ENCODE peak calls at places on chromosomes 6 and 20, in four cellular contexts. K, T, Y and F are unnamed samples.

GRCh38 chr20:33663161-33664084 is 1.3 kb downstream of the C20orf144 start:
- DNase-seq in Y (peak), K (peak), T (peak), F (peak)

GRCh38 chr6:24926639-24927038 is 9.1 kb downstream of the RIPOR2 start:
- DNase-seq in K (no peak), Y (no peak), T (no peak), F (no peak)

GRCh38 chr6:151948007-151948745 is 140.7 kb downstream of the ESR1 start:
- DNase-seq in K (no peak), Y (no peak), T (peak), F (no peak)

GRCh38 chr6:7991992-7992815 is 72.0 kb downstream of the BLOC1S5 start:
- DNase-seq in T (peak), K (peak), Y (no peak), F (peak)

GRCh38 chr6:117288083-117288715 is 22.8 kb downstream of the VGLL2 start:
- DNase-seq in K (no peak), T (no peak), Y (no peak), F (no peak)

GRCh38 chr6:100166991-100167390 is 173.0 kb upstream of the MCHR2 start:
- DNase-seq in T (no peak), Y (no peak), K (no peak), F (no peak)

GRCh38 chr6:99350573-99350972 is 1.1 kb upstream of the FAXC start:
- DNase-seq in Y (peak), K (no peak), T (peak), F (no peak)

GRCh38 chr6:30463651-30464618 is 25.4 kb upstream of the HLA-E start:
- DNase-seq in Y (no peak), T (no peak), K (peak), F (no peak)

GRCh38 chr6:29748391-29749352 is 25.4 kb downstream of the HLA-F start:
- DNase-seq in Y (peak), K (peak), T (peak), F (peak)

DNA sequence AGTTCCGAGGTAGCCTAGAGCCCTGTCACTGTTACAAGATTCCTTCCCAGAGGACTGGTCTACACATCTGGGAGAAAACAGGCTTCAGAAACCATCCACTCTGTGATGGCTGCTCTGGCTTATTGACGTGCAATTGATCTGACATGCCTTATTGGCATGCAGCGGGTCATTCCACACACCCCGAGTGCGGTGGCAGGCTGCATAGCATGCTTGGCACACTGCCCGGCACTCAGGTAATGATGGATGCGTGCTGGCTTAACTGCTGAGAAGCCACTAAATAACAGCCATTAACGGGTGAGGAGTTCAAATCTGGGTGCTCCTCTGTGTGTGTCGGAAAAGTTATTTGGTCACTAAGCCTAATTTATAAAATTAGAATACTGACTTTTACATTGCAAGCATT is 67.9 kb upstream of the CDH4 start:
- DNase-seq in Y (no peak), K (no peak), T (no peak), F (peak)
- H2BK120ac ChIP-seq in Y (no peak), K (peak), T (no peak), F (no peak)

DNA sequence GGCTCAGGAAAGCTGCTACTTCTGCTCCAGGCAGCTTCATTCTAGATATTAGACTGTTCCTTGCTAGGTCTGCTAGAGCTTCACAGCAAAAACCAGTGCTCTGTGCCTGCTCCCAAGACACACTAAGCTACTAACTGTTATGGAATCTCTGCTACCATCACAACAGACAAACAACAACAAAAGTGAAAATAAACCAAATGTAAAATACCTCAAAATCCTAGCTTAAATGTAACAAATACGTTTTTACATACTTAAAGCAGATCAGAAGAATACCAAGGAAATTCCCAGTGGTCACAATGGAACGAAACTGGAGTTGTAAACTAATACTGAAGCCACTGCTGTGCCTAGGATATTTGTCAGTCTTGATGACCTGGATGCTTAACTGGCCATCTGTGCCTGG is 84.6 kb upstream of the EZR start:
- DNase-seq in T (no peak), Y (no peak), K (no peak), F (peak)
- H2BK120ac ChIP-seq in T (no peak), Y (no peak), K (no peak), F (no peak)

GRCh38 chr20:31862506-31862905 is 7.8 kb downstream of the DUSP15 start:
- DNase-seq in K (no peak), T (no peak), Y (peak), F (no peak)
- H2BK120ac ChIP-seq in K (no peak), T (no peak), Y (no peak), F (no peak)

DNA sequence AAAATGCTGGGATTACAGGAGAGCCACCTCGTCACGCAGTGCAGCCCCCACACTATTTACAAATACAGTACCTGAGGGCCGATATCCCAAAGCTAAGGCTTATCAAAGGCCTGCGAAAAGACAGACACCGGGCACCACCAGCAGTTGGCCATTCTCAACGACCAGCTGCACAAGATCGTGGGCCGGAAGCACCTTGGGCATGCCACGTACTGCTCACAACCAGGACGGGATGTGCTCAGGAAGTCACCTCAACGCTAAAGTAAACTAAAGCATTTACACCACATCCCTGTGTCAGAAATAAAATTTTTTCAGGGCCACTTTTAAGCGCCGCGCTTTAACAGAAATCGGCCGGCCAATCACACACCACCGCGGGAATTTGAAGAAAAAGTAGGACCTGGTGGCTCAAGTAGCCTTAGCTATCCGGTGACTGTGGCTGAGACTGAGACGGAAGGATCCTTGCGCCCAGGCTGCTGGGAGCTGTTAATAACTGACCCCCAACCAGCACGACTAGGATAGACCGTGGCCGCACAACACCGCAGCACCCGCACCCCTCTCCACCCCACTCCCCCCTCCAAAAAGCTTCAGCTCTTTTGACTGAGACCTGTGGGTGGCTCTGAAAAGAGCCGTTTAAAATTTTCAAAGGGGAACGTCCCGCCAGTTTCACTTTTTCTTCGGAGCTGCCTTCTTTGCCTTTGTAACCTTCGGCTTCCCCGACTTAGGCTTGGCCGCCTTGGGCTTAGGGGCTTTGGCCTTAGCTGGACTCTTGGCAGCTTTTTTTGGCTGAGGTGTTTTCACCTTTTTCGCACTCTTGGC is 131.2 kb upstream of the BTN3A2 start:
- DNase-seq in T (peak), K (peak), Y (peak), F (peak)
- H2BK120ac ChIP-seq in T (peak), K (peak), Y (no peak), F (peak)

DNA sequence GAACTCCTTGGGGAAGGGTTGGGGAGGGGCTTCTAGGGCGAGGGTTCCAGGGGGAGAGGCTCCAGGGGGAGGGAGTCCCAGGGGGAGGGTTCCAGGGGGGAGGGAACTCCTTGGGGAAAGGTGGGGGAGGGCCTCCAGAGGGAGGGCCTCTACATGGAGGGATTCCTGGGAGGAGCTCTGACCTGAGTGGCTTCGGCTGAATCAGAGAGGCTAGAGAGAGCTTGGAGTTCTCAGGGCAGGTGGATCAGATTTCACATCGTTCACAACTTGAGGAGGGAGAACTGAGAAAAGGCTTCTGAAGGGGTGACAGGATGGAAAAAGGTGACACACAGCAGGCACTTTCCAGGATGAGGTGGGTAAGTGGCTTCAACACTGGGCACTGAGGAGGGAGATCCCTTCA is 49.1 kb downstream of the DAAM2 start:
- DNase-seq in Y (peak), K (peak), T (peak), F (no peak)
- H2BK120ac ChIP-seq in Y (no peak), K (no peak), T (no peak), F (no peak)

GRCh38 chr20:1973921-1974440 is 19.9 kb downstream of the PDYN start:
- DNase-seq in K (no peak), Y (no peak), T (no peak), F (no peak)

GRCh38 chr20:1982666-1983065 is 11.2 kb downstream of the PDYN start:
- DNase-seq in T (no peak), K (no peak), Y (no peak), F (no peak)

GRCh38 chr20:1983311-1983710 is 10.5 kb downstream of the PDYN start:
- DNase-seq in Y (no peak), K (no peak), T (no peak), F (no peak)

GRCh38 chr20:1975251-1975650 is 18.6 kb downstream of the PDYN start:
- DNase-seq in K (no peak), T (no peak), Y (no peak), F (no peak)

GRCh38 chr20:1979116-1979778 is 14.6 kb downstream of the PDYN start:
- DNase-seq in T (no peak), Y (no peak), K (no peak), F (no peak)
- H2BK120ac ChIP-seq in T (no peak), Y (no peak), K (no peak), F (no peak)

GRCh38 chr6:57024775-57025174 is 21.7 kb upstream of the KIAA1586 start:
- DNase-seq in K (no peak), T (no peak), Y (no peak), F (no peak)
- H2BK120ac ChIP-seq in K (no peak), T (no peak), Y (no peak), F (no peak)

GRCh38 chr20:1469306-1469905 is 2.8 kb upstream of the NSFL1C start:
- DNase-seq in Y (no peak), T (no peak), K (no peak), F (no peak)
- H2BK120ac ChIP-seq in Y (no peak), T (no peak), K (no peak), F (no peak)

GRCh38 chr6:125748534-125749111 is 809 bp upstream of the HEY2 start:
- DNase-seq in Y (no peak), K (peak), T (peak), F (peak)

GRCh38 chr6:125750692-125751333 is 1.4 kb downstream of the HEY2 start:
- DNase-seq in K (no peak), Y (no peak), T (no peak), F (no peak)

GRCh38 chr6:125747589-125748533 is 1.6 kb upstream of the HEY2 start:
- DNase-seq in T (peak), K (no peak), Y (peak), F (peak)

GRCh38 chr6:125749864-125750691 is 646 bp downstream of the HEY2 start:
- DNase-seq in T (peak), K (no peak), Y (no peak), F (no peak)

GRCh38 chr6:125749112-125749863 is at the start of gene HEY2:
- DNase-seq in T (peak), K (peak), Y (peak), F (peak)
- H2BK120ac ChIP-seq in T (no peak), K (no peak), Y (no peak), F (peak)

GRCh38 chr20:32509639-32510066 is 75.5 kb downstream of the NOL4L start:
- DNase-seq in K (peak), Y (peak), T (no peak), F (peak)
- H2BK120ac ChIP-seq in K (no peak), Y (no peak), T (no peak), F (peak)